ENCODE peak calls at places on chromosomes 6 and 20, in five cellular contexts. One of them, this sample, is unnamed.

GRCh38 chr6:13484138-13484708 is 3.2 kb downstream of the GFOD1 start:
- DNase-seq in left ventricle myocardium superior: no peak
- DNase-seq in DMS 273 treated with DMSO at 0.1 percent for 48 hours: no peak
- DNase-seq in C1 segment of cervical spinal cord: no peak
- DNase-seq in NCI-H524: no peak
- DNase-seq in this sample: no peak

GRCh38 chr20:33825340-33826269 is 14.5 kb downstream of the CHMP4B start:
- DNase-seq in C1 segment of cervical spinal cord: no peak
- DNase-seq in NCI-H524: no peak
- DNase-seq in left ventricle myocardium superior: no peak
- DNase-seq in DMS 273 treated with DMSO at 0.1 percent for 48 hours: no peak
- DNase-seq in this sample: no peak

GRCh38 chr6:81228912-81229540 is 523.5 kb downstream of the TENT5A start:
- DNase-seq in left ventricle myocardium superior: no peak
- DNase-seq in DMS 273 treated with DMSO at 0.1 percent for 48 hours: no peak
- DNase-seq in C1 segment of cervical spinal cord: no peak
- DNase-seq in NCI-H524: no peak
- DNase-seq in this sample: no peak

GRCh38 chr20:3613821-3614440 is 49.3 kb downstream of the GFRA4 start:
- DNase-seq in left ventricle myocardium superior: no peak
- DNase-seq in NCI-H524: no peak
- DNase-seq in C1 segment of cervical spinal cord: no peak
- DNase-seq in DMS 273 treated with DMSO at 0.1 percent for 48 hours: no peak
- DNase-seq in this sample: no peak

GRCh38 chr20:38728911-38729642 is 4.8 kb downstream of the SLC32A1 start:
- DNase-seq in C1 segment of cervical spinal cord: no peak
- DNase-seq in NCI-H524: peak
- DNase-seq in DMS 273 treated with DMSO at 0.1 percent for 48 hours: peak
- DNase-seq in left ventricle myocardium superior: no peak
- DNase-seq in this sample: peak

GRCh38 chr6:3315068-3315467 is 56.3 kb downstream of the PSMG4 start:
- DNase-seq in left ventricle myocardium superior: no peak
- DNase-seq in DMS 273 treated with DMSO at 0.1 percent for 48 hours: no peak
- DNase-seq in C1 segment of cervical spinal cord: no peak
- DNase-seq in NCI-H524: no peak
- DNase-seq in this sample: no peak

GRCh38 chr6:147000545-147001488 is 203.4 kb upstream of the STXBP5 start:
- DNase-seq in left ventricle myocardium superior: no peak
- DNase-seq in NCI-H524: no peak
- DNase-seq in DMS 273 treated with DMSO at 0.1 percent for 48 hours: no peak
- DNase-seq in C1 segment of cervical spinal cord: no peak
- DNase-seq in this sample: no peak

GRCh38 chr6:29967379-29968010 is 25.2 kb downstream of the HLA-A start:
- DNase-seq in C1 segment of cervical spinal cord: no peak
- DNase-seq in left ventricle myocardium superior: no peak
- DNase-seq in DMS 273 treated with DMSO at 0.1 percent for 48 hours: peak
- DNase-seq in NCI-H524: peak
- DNase-seq in this sample: no peak

GRCh38 chr20:19560876-19561480 is 197.1 kb upstream of the RIN2 start:
- DNase-seq in C1 segment of cervical spinal cord: no peak
- DNase-seq in NCI-H524: peak
- DNase-seq in DMS 273 treated with DMSO at 0.1 percent for 48 hours: peak
- DNase-seq in left ventricle myocardium superior: no peak
- DNase-seq in this sample: no peak

GRCh38 chr20:50153153-50153499 is 397 bp downstream of the PEDS1 start:
- DNase-seq in NCI-H524: no peak
- DNase-seq in left ventricle myocardium superior: no peak
- DNase-seq in DMS 273 treated with DMSO at 0.1 percent for 48 hours: no peak
- DNase-seq in C1 segment of cervical spinal cord: no peak
- DNase-seq in this sample: no peak

GRCh38 chr20:774680-775057 is 6.4 kb upstream of the SLC52A3 start:
- DNase-seq in C1 segment of cervical spinal cord: no peak
- DNase-seq in left ventricle myocardium superior: no peak
- DNase-seq in DMS 273 treated with DMSO at 0.1 percent for 48 hours: no peak
- DNase-seq in NCI-H524: no peak
- DNase-seq in this sample: no peak

GRCh38 chr6:161446934-161447333 is 173.1 kb upstream of the AGPAT4 start:
- DNase-seq in left ventricle myocardium superior: no peak
- DNase-seq in C1 segment of cervical spinal cord: no peak
- DNase-seq in NCI-H524: no peak
- DNase-seq in DMS 273 treated with DMSO at 0.1 percent for 48 hours: no peak
- DNase-seq in this sample: no peak

GRCh38 chr6:6878921-6879585 is 228.7 kb upstream of the RREB1 start:
- DNase-seq in C1 segment of cervical spinal cord: no peak
- DNase-seq in DMS 273 treated with DMSO at 0.1 percent for 48 hours: no peak
- DNase-seq in NCI-H524: no peak
- DNase-seq in left ventricle myocardium superior: no peak
- DNase-seq in this sample: no peak

GRCh38 chr20:49846206-49846807 is 33.7 kb downstream of the SLC9A8 start:
- DNase-seq in NCI-H524: peak
- DNase-seq in left ventricle myocardium superior: no peak
- DNase-seq in DMS 273 treated with DMSO at 0.1 percent for 48 hours: peak
- DNase-seq in C1 segment of cervical spinal cord: no peak
- DNase-seq in this sample: no peak

GRCh38 chr6:100504786-100505737 is 40.3 kb upstream of the SIM1 start:
- DNase-seq in NCI-H524: no peak
- DNase-seq in DMS 273 treated with DMSO at 0.1 percent for 48 hours: no peak
- DNase-seq in C1 segment of cervical spinal cord: no peak
- DNase-seq in left ventricle myocardium superior: no peak
- DNase-seq in this sample: no peak

GRCh38 chr6:52566853-52567279 is 10.0 kb downstream of the TRAM2 start:
- DNase-seq in C1 segment of cervical spinal cord: no peak
- DNase-seq in DMS 273 treated with DMSO at 0.1 percent for 48 hours: no peak
- DNase-seq in left ventricle myocardium superior: no peak
- DNase-seq in NCI-H524: no peak
- DNase-seq in this sample: no peak

GRCh38 chr6:24078200-24078599 is 47.8 kb upstream of the NRSN1 start:
- DNase-seq in NCI-H524: no peak
- DNase-seq in C1 segment of cervical spinal cord: no peak
- DNase-seq in DMS 273 treated with DMSO at 0.1 percent for 48 hours: peak
- DNase-seq in left ventricle myocardium superior: no peak
- DNase-seq in this sample: no peak

GRCh38 chr6:112305795-112306194 is 41.3 kb upstream of the RFPL4B start:
- DNase-seq in DMS 273 treated with DMSO at 0.1 percent for 48 hours: no peak
- DNase-seq in NCI-H524: no peak
- DNase-seq in left ventricle myocardium superior: no peak
- DNase-seq in C1 segment of cervical spinal cord: no peak
- DNase-seq in this sample: no peak

GRCh38 chr6:4185419-4185818 is 50.0 kb upstream of the ECI2 start:
- DNase-seq in NCI-H524: no peak
- DNase-seq in DMS 273 treated with DMSO at 0.1 percent for 48 hours: no peak
- DNase-seq in left ventricle myocardium superior: no peak
- DNase-seq in C1 segment of cervical spinal cord: no peak
- DNase-seq in this sample: no peak

GRCh38 chr6:54426995-54427394 is 118.8 kb downstream of the TINAG start:
- DNase-seq in DMS 273 treated with DMSO at 0.1 percent for 48 hours: no peak
- DNase-seq in left ventricle myocardium superior: no peak
- DNase-seq in NCI-H524: no peak
- DNase-seq in C1 segment of cervical spinal cord: no peak
- DNase-seq in this sample: no peak

GRCh38 chr20:24653306-24653705 is 183.9 kb downstream of the SYNDIG1 start:
- DNase-seq in left ventricle myocardium superior: no peak
- DNase-seq in DMS 273 treated with DMSO at 0.1 percent for 48 hours: no peak
- DNase-seq in NCI-H524: no peak
- DNase-seq in C1 segment of cervical spinal cord: no peak
- DNase-seq in this sample: no peak

GRCh38 chr20:51862796-51863195 is 60.5 kb upstream of the SALL4 start:
- DNase-seq in NCI-H524: no peak
- DNase-seq in DMS 273 treated with DMSO at 0.1 percent for 48 hours: no peak
- DNase-seq in C1 segment of cervical spinal cord: no peak
- DNase-seq in left ventricle myocardium superior: no peak
- DNase-seq in this sample: no peak

GRCh38 chr6:121592955-121593665 is 157.7 kb downstream of the GJA1 start:
- DNase-seq in DMS 273 treated with DMSO at 0.1 percent for 48 hours: peak
- DNase-seq in C1 segment of cervical spinal cord: no peak
- DNase-seq in NCI-H524: peak
- DNase-seq in left ventricle myocardium superior: no peak
- DNase-seq in this sample: no peak

GRCh38 chr6:41373367-41373918 is 38.0 kb downstream of the NCR2 start:
- DNase-seq in NCI-H524: no peak
- DNase-seq in left ventricle myocardium superior: no peak
- DNase-seq in DMS 273 treated with DMSO at 0.1 percent for 48 hours: no peak
- DNase-seq in C1 segment of cervical spinal cord: no peak
- DNase-seq in this sample: no peak

GRCh38 chr20:25991051-25991755 is 294.6 kb upstream of the ZNF337 start:
- DNase-seq in C1 segment of cervical spinal cord: no peak
- DNase-seq in DMS 273 treated with DMSO at 0.1 percent for 48 hours: no peak
- DNase-seq in left ventricle myocardium superior: no peak
- DNase-seq in NCI-H524: no peak
- DNase-seq in this sample: no peak

GRCh38 chr20:47319517-47320252 is 36.8 kb downstream of the ZMYND8 start:
- DNase-seq in C1 segment of cervical spinal cord: peak
- DNase-seq in DMS 273 treated with DMSO at 0.1 percent for 48 hours: no peak
- DNase-seq in left ventricle myocardium superior: peak
- DNase-seq in NCI-H524: no peak
- DNase-seq in this sample: no peak

GRCh38 chr20:48025061-48025515 is 239.8 kb upstream of the SULF2 start:
- DNase-seq in C1 segment of cervical spinal cord: no peak
- DNase-seq in NCI-H524: peak
- DNase-seq in left ventricle myocardium superior: peak
- DNase-seq in DMS 273 treated with DMSO at 0.1 percent for 48 hours: peak
- DNase-seq in this sample: no peak

GRCh38 chr6:82045965-82046756 is 201.4 kb downstream of the IBTK start:
- DNase-seq in left ventricle myocardium superior: no peak
- DNase-seq in DMS 273 treated with DMSO at 0.1 percent for 48 hours: no peak
- DNase-seq in C1 segment of cervical spinal cord: no peak
- DNase-seq in NCI-H524: no peak
- DNase-seq in this sample: no peak

GRCh38 chr20:23270427-23270911 is 80.1 kb upstream of the NXT1 start:
- DNase-seq in left ventricle myocardium superior: no peak
- DNase-seq in DMS 273 treated with DMSO at 0.1 percent for 48 hours: no peak
- DNase-seq in NCI-H524: no peak
- DNase-seq in C1 segment of cervical spinal cord: no peak
- DNase-seq in this sample: no peak

GRCh38 chr6:128696651-128697391 is 176.4 kb upstream of the PTPRK start:
- DNase-seq in C1 segment of cervical spinal cord: no peak
- DNase-seq in left ventricle myocardium superior: no peak
- DNase-seq in NCI-H524: no peak
- DNase-seq in DMS 273 treated with DMSO at 0.1 percent for 48 hours: peak
- DNase-seq in this sample: no peak

GRCh38 chr6:151679081-151679480 is 128.4 kb upstream of the ESR1 start:
- DNase-seq in left ventricle myocardium superior: peak
- DNase-seq in NCI-H524: no peak
- DNase-seq in C1 segment of cervical spinal cord: no peak
- DNase-seq in DMS 273 treated with DMSO at 0.1 percent for 48 hours: no peak
- DNase-seq in this sample: no peak

GRCh38 chr6:111076024-111076680 is 11.2 kb upstream of the SLC16A10 start:
- DNase-seq in NCI-H524: no peak
- DNase-seq in DMS 273 treated with DMSO at 0.1 percent for 48 hours: no peak
- DNase-seq in C1 segment of cervical spinal cord: no peak
- DNase-seq in left ventricle myocardium superior: no peak
- DNase-seq in this sample: no peak

GRCh38 chr6:44333942-44334341 is 8.5 kb upstream of the SPATS1 start:
- DNase-seq in C1 segment of cervical spinal cord: no peak
- DNase-seq in DMS 273 treated with DMSO at 0.1 percent for 48 hours: no peak
- DNase-seq in NCI-H524: no peak
- DNase-seq in left ventricle myocardium superior: no peak
- DNase-seq in this sample: no peak

GRCh38 chr6:156269751-156270369 is 507.3 kb upstream of the ARID1B start:
- DNase-seq in NCI-H524: no peak
- DNase-seq in left ventricle myocardium superior: no peak
- DNase-seq in C1 segment of cervical spinal cord: no peak
- DNase-seq in DMS 273 treated with DMSO at 0.1 percent for 48 hours: no peak
- DNase-seq in this sample: no peak

GRCh38 chr6:81842254-81842653 is 89.8 kb upstream of the TENT5A start:
- DNase-seq in C1 segment of cervical spinal cord: no peak
- DNase-seq in DMS 273 treated with DMSO at 0.1 percent for 48 hours: no peak
- DNase-seq in NCI-H524: no peak
- DNase-seq in left ventricle myocardium superior: no peak
- DNase-seq in this sample: no peak

GRCh38 chr6:105879146-105879545 is 207.0 kb upstream of the PRDM1 start:
- DNase-seq in DMS 273 treated with DMSO at 0.1 percent for 48 hours: no peak
- DNase-seq in C1 segment of cervical spinal cord: no peak
- DNase-seq in NCI-H524: no peak
- DNase-seq in left ventricle myocardium superior: no peak
- DNase-seq in this sample: no peak

GRCh38 chr20:42020316-42020715 is 402.1 kb upstream of the CHD6 start:
- DNase-seq in C1 segment of cervical spinal cord: no peak
- DNase-seq in NCI-H524: no peak
- DNase-seq in DMS 273 treated with DMSO at 0.1 percent for 48 hours: no peak
- DNase-seq in left ventricle myocardium superior: no peak
- DNase-seq in this sample: no peak

GRCh38 chr20:61569836-61570235 is 317.8 kb downstream of the CDH4 start:
- DNase-seq in NCI-H524: no peak
- DNase-seq in DMS 273 treated with DMSO at 0.1 percent for 48 hours: no peak
- DNase-seq in C1 segment of cervical spinal cord: no peak
- DNase-seq in left ventricle myocardium superior: no peak
- DNase-seq in this sample: no peak

GRCh38 chr20:58238490-58238889 is 10.0 kb upstream of the ANKRD60 start:
- DNase-seq in C1 segment of cervical spinal cord: no peak
- DNase-seq in left ventricle myocardium superior: no peak
- DNase-seq in NCI-H524: no peak
- DNase-seq in DMS 273 treated with DMSO at 0.1 percent for 48 hours: no peak
- DNase-seq in this sample: no peak